ENCODE peak calls at places on chromosomes 2 and 18, in ten cellular contexts. T, B, R, J, N, F, H, V, Z and A are unnamed samples.

GRCh38 chr2:174465327-174465726 is 21.5 kb downstream of the GPR155 start:
- DNase-seq in T (peak), B (no peak), R (no peak), J (no peak), N (no peak), F (no peak), H (no peak), V (no peak), Z (no peak), A (no peak)

GRCh38 chr2:238334885-238335284 is 14.6 kb downstream of the TRAF3IP1 start:
- DNase-seq in T (no peak), B (no peak), R (no peak), J (no peak), N (no peak), F (no peak), H (no peak), V (no peak), Z (no peak), A (no peak)

GRCh38 chr18:23071285-23071684 is 64.0 kb upstream of the CABLES1 start:
- DNase-seq in T (no peak), B (peak), R (no peak), J (peak), N (peak), F (peak), H (no peak), V (peak), Z (no peak), A (no peak)

GRCh38 chr2:96110621-96111256 is 5.6 kb downstream of the ADRA2B start:
- DNase-seq in T (no peak), B (no peak), R (no peak), J (no peak), N (no peak), F (no peak), H (no peak), V (no peak), Z (no peak), A (no peak)

GRCh38 chr2:88810017-88810416 is 118.5 kb downstream of the RPIA start:
- DNase-seq in T (no peak), B (no peak), R (no peak), J (no peak), N (no peak), F (no peak), H (no peak), V (no peak), Z (no peak), A (no peak)

GRCh38 chr2:217886720-217887309 is 116.0 kb downstream of the TNS1 start:
- DNase-seq in T (peak), B (peak), R (peak), J (peak), N (peak), F (no peak), H (peak), V (no peak), Z (no peak), A (peak)

GRCh38 chr2:29703336-29703735 is 218.1 kb downstream of the ALK start:
- DNase-seq in T (no peak), B (no peak), R (no peak), J (no peak), N (no peak), F (no peak), H (no peak), V (no peak), Z (no peak), A (no peak)

GRCh38 chr2:97011977-97012569 is 25.7 kb upstream of the FAM178B start:
- DNase-seq in T (no peak), B (peak), R (peak), J (peak), N (peak), F (peak), H (peak), V (no peak), Z (no peak), A (peak)

GRCh38 chr2:230231251-230231650 is 5.7 kb downstream of the SP140 start:
- DNase-seq in T (no peak), B (no peak), R (no peak), J (no peak), N (no peak), F (no peak), H (no peak), V (no peak), Z (no peak), A (no peak)

GRCh38 chr18:79246309-79247108 is 149.2 kb upstream of the NFATC1 start:
- DNase-seq in T (peak), B (peak), R (peak), J (peak), N (peak), F (peak), H (peak), V (peak), Z (peak), A (no peak)

GRCh38 chr18:56067216-56067611 is 479.2 kb upstream of the TCF4 start:
- DNase-seq in T (no peak), B (peak), R (no peak), J (no peak), N (no peak), F (no peak), H (no peak), V (no peak), Z (no peak), A (peak)

GRCh38 chr2:8853406-8853805 is 16.0 kb upstream of the KIDINS220 start:
- DNase-seq in T (no peak), B (no peak), R (no peak), J (no peak), N (no peak), F (no peak), H (no peak), V (no peak), Z (no peak), A (no peak)

GRCh38 chr18:51537487-51537886 is 340.0 kb upstream of the MEX3C start:
- DNase-seq in T (peak), B (no peak), R (no peak), J (no peak), N (peak), F (no peak), H (no peak), V (no peak), Z (no peak), A (no peak)

GRCh38 chr2:98282109-98282508 is 64.1 kb upstream of the CNGA3 start:
- DNase-seq in T (no peak), B (peak), R (no peak), J (no peak), N (no peak), F (no peak), H (no peak), V (no peak), Z (no peak), A (no peak)
- TF ChIP-seq CTCF in T (no peak), B (no peak), R (no peak), J (no peak), N (no peak), F (no peak), H (no peak), V (no peak), Z (no peak), A (no peak)

GRCh38 chr2:144099746-144100438 is 420.0 kb downstream of the ZEB2 start:
- DNase-seq in T (no peak), B (peak), R (peak), J (no peak), N (no peak), F (no peak), H (peak), V (no peak), Z (no peak), A (no peak)
- TF ChIP-seq CTCF in T (no peak), B (peak), R (peak), J (no peak), N (peak), F (peak), H (no peak), V (no peak), Z (no peak), A (no peak)

DNA sequence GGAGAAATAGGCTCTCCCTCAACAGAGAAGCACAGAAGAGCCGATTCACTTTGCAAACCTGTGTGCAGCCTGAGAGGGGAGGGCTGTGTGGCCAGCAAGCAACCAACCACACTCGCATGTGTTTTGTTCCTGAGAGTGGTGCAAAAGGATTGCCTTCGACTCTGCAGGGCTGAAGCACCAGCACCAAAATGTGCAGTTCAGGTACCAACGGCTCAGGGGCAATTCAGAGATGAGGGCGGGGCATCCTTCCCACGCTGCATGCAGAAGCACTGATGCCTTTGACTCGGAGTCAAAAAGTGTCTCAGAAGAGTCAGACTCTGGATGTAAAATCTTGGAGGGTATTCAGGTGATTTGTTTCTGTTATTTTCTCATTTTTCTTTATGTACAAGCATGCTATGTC is 55.5 kb downstream of the DCDC2C start:
- DNase-seq in T (no peak), B (no peak), R (no peak), J (peak), N (no peak), F (no peak), H (no peak), V (no peak), Z (no peak), A (no peak)
- TF ChIP-seq CTCF in T (no peak), B (no peak), R (no peak), J (no peak), N (no peak), F (no peak), H (no peak), V (no peak), Z (no peak), A (no peak)

DNA sequence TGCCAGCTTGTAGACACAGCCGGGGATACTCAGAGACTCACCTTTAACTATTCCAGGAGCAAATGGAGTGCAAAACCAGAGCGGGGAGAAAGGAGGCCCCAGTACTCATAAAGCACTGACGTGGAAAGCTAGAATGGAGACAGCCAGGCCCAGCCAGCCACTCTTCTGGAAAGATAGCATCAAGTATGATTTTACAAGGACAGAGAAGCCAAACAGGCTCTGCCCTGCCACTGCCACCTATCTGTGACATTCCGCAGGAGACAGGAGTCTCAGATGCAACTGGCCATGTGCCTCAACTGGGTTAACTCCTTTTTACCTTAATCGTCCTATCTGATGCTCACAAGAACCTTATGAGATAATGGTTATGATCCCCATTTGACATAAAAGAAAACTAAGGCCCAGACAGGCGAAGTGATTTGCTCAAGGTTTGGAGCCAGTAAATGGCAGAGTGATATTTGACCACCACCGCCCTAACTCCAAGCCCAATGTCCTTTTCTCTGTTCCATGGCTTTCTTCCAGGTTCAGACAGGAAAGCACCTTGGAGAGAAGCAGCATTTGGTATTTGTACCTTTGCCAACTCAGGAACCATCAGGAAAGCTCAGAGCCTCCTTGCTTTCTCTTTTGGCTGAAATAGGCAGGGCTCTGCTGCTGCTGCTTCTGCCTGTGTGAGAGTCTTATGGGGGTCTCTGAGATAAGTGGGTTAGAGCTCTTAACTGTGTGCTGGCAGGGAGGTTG is 15.6 kb downstream of the KIF3C start:
- DNase-seq in T (no peak), B (no peak), R (no peak), J (peak), N (no peak), F (no peak), H (no peak), V (no peak), Z (no peak), A (no peak)
- TF ChIP-seq CTCF in T (no peak), B (no peak), R (no peak), J (peak), N (no peak), F (no peak), H (no peak), V (no peak), Z (no peak), A (no peak)

DNA sequence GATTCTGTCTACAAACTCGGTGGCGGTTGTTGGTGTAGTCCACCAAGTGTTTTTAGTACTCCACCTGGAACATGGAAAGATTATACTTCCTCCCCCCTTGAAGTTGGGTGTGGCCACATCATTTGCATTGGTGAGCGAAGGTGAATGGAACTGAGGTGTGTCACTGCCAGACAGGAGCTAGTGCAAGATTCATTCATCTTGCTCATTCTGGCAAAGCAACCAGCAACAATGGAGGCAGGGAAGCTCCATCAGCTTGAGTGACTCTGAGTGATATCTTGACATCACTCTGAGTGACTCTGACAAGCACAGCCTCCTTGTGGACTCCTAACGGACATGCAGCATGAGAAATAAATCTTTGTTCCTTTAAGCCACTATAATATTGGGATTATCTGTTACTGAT is 54.7 kb upstream of the SLC1A4 start:
- DNase-seq in T (no peak), B (no peak), R (no peak), J (no peak), N (no peak), F (no peak), H (no peak), V (no peak), Z (no peak), A (no peak)
- TF ChIP-seq CTCF in T (no peak), B (no peak), R (no peak), J (no peak), N (no peak), F (no peak), H (no peak), V (no peak), Z (no peak), A (no peak)

GRCh38 chr2:119489232-119489952 is 34.9 kb downstream of the SCTR start:
- DNase-seq in T (no peak), B (no peak), R (no peak), J (no peak), N (no peak), F (no peak), H (no peak), V (no peak), Z (no peak), A (no peak)

GRCh38 chr2:119486886-119487285 is 37.4 kb downstream of the SCTR start:
- DNase-seq in T (no peak), B (peak), R (no peak), J (no peak), N (no peak), F (no peak), H (no peak), V (no peak), Z (no peak), A (no peak)

GRCh38 chr2:119487434-119488244 is 36.6 kb downstream of the SCTR start:
- DNase-seq in T (no peak), B (no peak), R (no peak), J (peak), N (peak), F (no peak), H (no peak), V (no peak), Z (peak), A (no peak)

GRCh38 chr2:119490106-119490505 is 34.2 kb downstream of the SCTR start:
- DNase-seq in T (no peak), B (no peak), R (no peak), J (no peak), N (no peak), F (no peak), H (no peak), V (no peak), Z (no peak), A (no peak)

DNA sequence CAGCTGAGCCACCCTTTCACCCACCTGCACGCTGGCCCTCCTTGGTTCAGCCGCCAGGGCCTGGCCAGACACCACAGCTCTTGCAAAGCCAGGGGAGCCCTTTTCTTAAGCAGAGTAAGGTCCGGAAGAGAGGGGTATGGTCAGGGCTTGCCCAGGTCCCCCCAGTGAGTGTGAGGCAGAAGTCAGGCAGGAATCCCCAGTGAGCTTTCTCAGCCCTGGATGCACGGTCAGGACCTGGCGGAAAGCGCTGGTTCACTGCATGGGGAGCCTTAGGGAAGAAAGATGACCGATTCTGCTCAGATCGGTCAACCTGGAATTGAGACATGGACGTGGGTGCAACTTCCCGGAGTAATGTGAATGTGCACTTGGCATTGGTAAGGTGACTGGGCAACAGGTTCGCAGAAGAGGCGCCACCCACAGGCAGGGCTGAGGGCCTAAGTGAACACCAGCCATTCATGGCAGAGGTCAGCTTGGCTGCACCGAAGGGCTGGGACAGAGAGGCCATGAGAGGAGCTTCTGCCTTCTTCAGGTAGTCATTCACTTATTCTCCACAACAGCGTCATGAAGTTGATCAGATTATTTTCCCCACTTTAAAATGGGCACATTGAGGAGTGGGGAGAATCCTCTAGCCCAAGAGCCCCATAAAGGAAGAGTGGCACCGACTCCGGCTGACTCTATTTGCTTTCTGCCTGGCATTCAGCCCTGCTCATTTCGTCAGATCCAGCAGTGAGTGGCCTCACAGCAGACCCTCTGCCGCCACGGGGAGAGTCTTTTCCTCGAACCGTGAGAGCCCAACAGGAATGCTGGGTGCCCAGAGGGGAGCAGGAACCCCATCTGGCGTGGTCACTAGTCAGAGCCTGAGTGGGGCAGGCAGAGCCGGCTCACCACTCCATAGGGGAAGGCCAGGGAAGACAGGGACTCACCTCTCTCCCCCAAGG is 35.8 kb downstream of the SCTR start:
- DNase-seq in T (no peak), B (no peak), R (no peak), J (no peak), N (peak), F (no peak), H (no peak), V (no peak), Z (no peak), A (no peak)
- TF ChIP-seq CTCF in T (no peak), B (no peak), R (no peak), J (no peak), N (no peak), F (no peak), H (no peak), V (no peak), Z (no peak), A (no peak)